ENCODE peak calls at places on chromosomes 4 and X, in nine cellular contexts. One of them, this sample, is unnamed.

GRCh38 chrX:123088331-123088730 is 95.7 kb upstream of the GRIA3 start:
- DNase-seq in fibroblast of gingiva: peak
- DNase-seq in MCF 10A: peak
- DNase-seq in heart right ventricle: no peak
- DNase-seq in H7: no peak
- DNase-seq in AG04450: no peak
- DNase-seq in RWPE1: no peak
- DNase-seq in NCI-H2171 treated with DMSO at 0.1 percent for 48 hours: no peak
- DNase-seq in GM04504: no peak
- DNase-seq in this sample: no peak

GRCh38 chr4:82901129-82901718 is 689 bp downstream of the THAP9 start:
- DNase-seq in fibroblast of gingiva: no peak
- DNase-seq in MCF 10A: no peak
- DNase-seq in heart right ventricle: no peak
- DNase-seq in H7: no peak
- DNase-seq in AG04450: no peak
- DNase-seq in RWPE1: no peak
- DNase-seq in NCI-H2171 treated with DMSO at 0.1 percent for 48 hours: no peak
- DNase-seq in GM04504: no peak
- DNase-seq in this sample: no peak

GRCh38 chrX:153766871-153767673 is 3.0 kb downstream of the PLXNB3 start:
- DNase-seq in fibroblast of gingiva: no peak
- DNase-seq in MCF 10A: no peak
- DNase-seq in heart right ventricle: no peak
- DNase-seq in H7: peak
- DNase-seq in AG04450: no peak
- DNase-seq in RWPE1: no peak
- DNase-seq in NCI-H2171 treated with DMSO at 0.1 percent for 48 hours: no peak
- DNase-seq in GM04504: no peak
- DNase-seq in this sample: peak

GRCh38 chr4:147596976-147597375 is 20.2 kb upstream of the TMEM184C start:
- DNase-seq in fibroblast of gingiva: peak
- DNase-seq in MCF 10A: peak
- DNase-seq in heart right ventricle: no peak
- DNase-seq in H7: no peak
- DNase-seq in AG04450: peak
- DNase-seq in RWPE1: peak
- DNase-seq in NCI-H2171 treated with DMSO at 0.1 percent for 48 hours: no peak
- DNase-seq in GM04504: peak
- DNase-seq in this sample: no peak

GRCh38 chrX:21802054-21802660 is 37.3 kb upstream of the MBTPS2 start:
- DNase-seq in fibroblast of gingiva: no peak
- DNase-seq in MCF 10A: no peak
- DNase-seq in heart right ventricle: no peak
- DNase-seq in H7: no peak
- DNase-seq in AG04450: no peak
- DNase-seq in RWPE1: no peak
- DNase-seq in NCI-H2171 treated with DMSO at 0.1 percent for 48 hours: peak
- DNase-seq in GM04504: no peak
- DNase-seq in this sample: no peak

GRCh38 chr4:159966741-159967140 is 863.9 kb downstream of the RAPGEF2 start:
- DNase-seq in fibroblast of gingiva: no peak
- DNase-seq in MCF 10A: no peak
- DNase-seq in heart right ventricle: no peak
- DNase-seq in H7: no peak
- DNase-seq in AG04450: no peak
- DNase-seq in RWPE1: no peak
- DNase-seq in NCI-H2171 treated with DMSO at 0.1 percent for 48 hours: no peak
- DNase-seq in GM04504: no peak
- DNase-seq in this sample: no peak

GRCh38 chr4:147160908-147161513 is 215.3 kb upstream of the TTC29 start:
- DNase-seq in fibroblast of gingiva: peak
- DNase-seq in MCF 10A: peak
- DNase-seq in heart right ventricle: peak
- DNase-seq in H7: peak
- DNase-seq in AG04450: peak
- DNase-seq in RWPE1: peak
- DNase-seq in NCI-H2171 treated with DMSO at 0.1 percent for 48 hours: peak
- DNase-seq in GM04504: peak
- DNase-seq in this sample: no peak

GRCh38 chr4:72243641-72244040 is 211.8 kb downstream of the NPFFR2 start:
- DNase-seq in fibroblast of gingiva: no peak
- DNase-seq in MCF 10A: no peak
- DNase-seq in heart right ventricle: no peak
- DNase-seq in H7: no peak
- DNase-seq in AG04450: no peak
- DNase-seq in RWPE1: no peak
- DNase-seq in NCI-H2171 treated with DMSO at 0.1 percent for 48 hours: no peak
- DNase-seq in GM04504: no peak
- DNase-seq in this sample: no peak

GRCh38 chr4:5711479-5712184 is 631 bp downstream of the EVC start:
- DNase-seq in fibroblast of gingiva: peak
- DNase-seq in MCF 10A: peak
- DNase-seq in heart right ventricle: no peak
- DNase-seq in H7: no peak
- DNase-seq in AG04450: no peak
- DNase-seq in RWPE1: no peak
- DNase-seq in NCI-H2171 treated with DMSO at 0.1 percent for 48 hours: peak
- DNase-seq in GM04504: peak
- DNase-seq in this sample: peak

GRCh38 chr4:40185830-40186664 is 10.8 kb upstream of the RHOH start:
- DNase-seq in fibroblast of gingiva: peak
- DNase-seq in MCF 10A: peak
- DNase-seq in heart right ventricle: no peak
- DNase-seq in H7: no peak
- DNase-seq in AG04450: no peak
- DNase-seq in RWPE1: no peak
- DNase-seq in NCI-H2171 treated with DMSO at 0.1 percent for 48 hours: peak
- DNase-seq in GM04504: peak
- DNase-seq in this sample: no peak

GRCh38 chrX:12771445-12772069 is 19.7 kb upstream of the PRPS2 start:
- DNase-seq in fibroblast of gingiva: peak
- DNase-seq in MCF 10A: no peak
- DNase-seq in heart right ventricle: peak
- DNase-seq in H7: peak
- DNase-seq in AG04450: no peak
- DNase-seq in RWPE1: no peak
- DNase-seq in NCI-H2171 treated with DMSO at 0.1 percent for 48 hours: no peak
- DNase-seq in GM04504: no peak
- DNase-seq in this sample: peak

GRCh38 chr4:78710536-78710935 is 65.6 kb upstream of the BMP2K start:
- DNase-seq in fibroblast of gingiva: no peak
- DNase-seq in MCF 10A: peak
- DNase-seq in heart right ventricle: no peak
- DNase-seq in H7: no peak
- DNase-seq in AG04450: no peak
- DNase-seq in RWPE1: peak
- DNase-seq in NCI-H2171 treated with DMSO at 0.1 percent for 48 hours: no peak
- DNase-seq in GM04504: peak
- DNase-seq in this sample: no peak

GRCh38 chr4:1243451-1244080 is 5.4 kb downstream of the CTBP1 start:
- DNase-seq in fibroblast of gingiva: no peak
- DNase-seq in MCF 10A: no peak
- DNase-seq in heart right ventricle: no peak
- DNase-seq in H7: no peak
- DNase-seq in AG04450: no peak
- DNase-seq in RWPE1: no peak
- DNase-seq in NCI-H2171 treated with DMSO at 0.1 percent for 48 hours: no peak
- DNase-seq in GM04504: no peak
- DNase-seq in this sample: peak

GRCh38 chr4:158008551-158009218 is 164.1 kb downstream of the GASK1B start:
- DNase-seq in fibroblast of gingiva: peak
- DNase-seq in MCF 10A: peak
- DNase-seq in heart right ventricle: peak
- DNase-seq in H7: no peak
- DNase-seq in AG04450: no peak
- DNase-seq in RWPE1: no peak
- DNase-seq in NCI-H2171 treated with DMSO at 0.1 percent for 48 hours: no peak
- DNase-seq in GM04504: no peak
- DNase-seq in this sample: no peak

GRCh38 chr4:101039367-101039766 is 308.0 kb downstream of the PPP3CA start:
- DNase-seq in fibroblast of gingiva: no peak
- DNase-seq in MCF 10A: no peak
- DNase-seq in heart right ventricle: no peak
- DNase-seq in H7: no peak
- DNase-seq in AG04450: no peak
- DNase-seq in RWPE1: no peak
- DNase-seq in NCI-H2171 treated with DMSO at 0.1 percent for 48 hours: no peak
- DNase-seq in GM04504: no peak
- DNase-seq in this sample: no peak

GRCh38 chrX:43717161-43717560 is 61.1 kb downstream of the MAOA start:
- DNase-seq in fibroblast of gingiva: no peak
- DNase-seq in MCF 10A: no peak
- DNase-seq in heart right ventricle: no peak
- DNase-seq in H7: no peak
- DNase-seq in AG04450: no peak
- DNase-seq in RWPE1: no peak
- DNase-seq in NCI-H2171 treated with DMSO at 0.1 percent for 48 hours: no peak
- DNase-seq in GM04504: no peak
- DNase-seq in this sample: no peak

GRCh38 chrX:135421537-135421931 is 210 bp upstream of the SMIM10L2A start:
- DNase-seq in fibroblast of gingiva: peak
- DNase-seq in MCF 10A: peak
- DNase-seq in heart right ventricle: peak
- DNase-seq in H7: peak
- DNase-seq in AG04450: peak
- DNase-seq in RWPE1: peak
- DNase-seq in NCI-H2171 treated with DMSO at 0.1 percent for 48 hours: peak
- DNase-seq in GM04504: peak
- DNase-seq in this sample: peak

GRCh38 chrX:21657318-21658151 is 595 bp downstream of the KLHL34 start:
- DNase-seq in fibroblast of gingiva: no peak
- DNase-seq in MCF 10A: no peak
- DNase-seq in heart right ventricle: no peak
- DNase-seq in H7: peak
- DNase-seq in AG04450: no peak
- DNase-seq in RWPE1: no peak
- DNase-seq in NCI-H2171 treated with DMSO at 0.1 percent for 48 hours: no peak
- DNase-seq in GM04504: no peak
- DNase-seq in this sample: peak

GRCh38 chr4:52657630-52658501 is 1.2 kb downstream of the USP46 start:
- DNase-seq in fibroblast of gingiva: peak
- DNase-seq in MCF 10A: peak
- DNase-seq in heart right ventricle: no peak
- DNase-seq in H7: peak
- DNase-seq in AG04450: peak
- DNase-seq in RWPE1: no peak
- DNase-seq in NCI-H2171 treated with DMSO at 0.1 percent for 48 hours: peak
- DNase-seq in GM04504: no peak
- DNase-seq in this sample: no peak

GRCh38 chr4:71275004-71275403 is 63.8 kb upstream of the SLC4A4 start:
- DNase-seq in fibroblast of gingiva: no peak
- DNase-seq in MCF 10A: no peak
- DNase-seq in heart right ventricle: no peak
- DNase-seq in H7: no peak
- DNase-seq in AG04450: no peak
- DNase-seq in RWPE1: no peak
- DNase-seq in NCI-H2171 treated with DMSO at 0.1 percent for 48 hours: no peak
- DNase-seq in GM04504: no peak
- DNase-seq in this sample: no peak

GRCh38 chrX:69603566-69604194 is 12.2 kb upstream of the EDA start:
- DNase-seq in fibroblast of gingiva: peak
- DNase-seq in MCF 10A: peak
- DNase-seq in heart right ventricle: no peak
- DNase-seq in H7: peak
- DNase-seq in AG04450: no peak
- DNase-seq in RWPE1: no peak
- DNase-seq in NCI-H2171 treated with DMSO at 0.1 percent for 48 hours: peak
- DNase-seq in GM04504: no peak
- DNase-seq in this sample: no peak

GRCh38 chrX:41655631-41656030 is 33.1 kb upstream of the GPR34 start:
- DNase-seq in fibroblast of gingiva: no peak
- DNase-seq in MCF 10A: peak
- DNase-seq in heart right ventricle: no peak
- DNase-seq in H7: no peak
- DNase-seq in AG04450: no peak
- DNase-seq in RWPE1: peak
- DNase-seq in NCI-H2171 treated with DMSO at 0.1 percent for 48 hours: no peak
- DNase-seq in GM04504: no peak
- DNase-seq in this sample: no peak

GRCh38 chrX:101287402-101287801 is 3.7 kb downstream of the TAF7L start:
- DNase-seq in fibroblast of gingiva: peak
- DNase-seq in MCF 10A: peak
- DNase-seq in heart right ventricle: peak
- DNase-seq in H7: peak
- DNase-seq in AG04450: peak
- DNase-seq in RWPE1: no peak
- DNase-seq in NCI-H2171 treated with DMSO at 0.1 percent for 48 hours: peak
- DNase-seq in GM04504: peak
- DNase-seq in this sample: no peak

GRCh38 chr4:30716158-30716557 is 4.0 kb upstream of the PCDH7 start:
- DNase-seq in fibroblast of gingiva: peak
- DNase-seq in MCF 10A: peak
- DNase-seq in heart right ventricle: no peak
- DNase-seq in H7: peak
- DNase-seq in AG04450: no peak
- DNase-seq in RWPE1: peak
- DNase-seq in NCI-H2171 treated with DMSO at 0.1 percent for 48 hours: no peak
- DNase-seq in GM04504: no peak
- DNase-seq in this sample: no peak

GRCh38 chr4:145933134-145933533 is 5.5 kb downstream of the ZNF827 start:
- DNase-seq in fibroblast of gingiva: peak
- DNase-seq in MCF 10A: no peak
- DNase-seq in heart right ventricle: no peak
- DNase-seq in H7: no peak
- DNase-seq in AG04450: no peak
- DNase-seq in RWPE1: no peak
- DNase-seq in NCI-H2171 treated with DMSO at 0.1 percent for 48 hours: no peak
- DNase-seq in GM04504: no peak
- DNase-seq in this sample: no peak

GRCh38 chr4:45423876-45424275 is 697.5 kb upstream of the GNPDA2 start:
- DNase-seq in fibroblast of gingiva: no peak
- DNase-seq in MCF 10A: no peak
- DNase-seq in heart right ventricle: no peak
- DNase-seq in H7: no peak
- DNase-seq in AG04450: no peak
- DNase-seq in RWPE1: no peak
- DNase-seq in NCI-H2171 treated with DMSO at 0.1 percent for 48 hours: no peak
- DNase-seq in GM04504: no peak
- DNase-seq in this sample: no peak

GRCh38 chr4:174357321-174357720 is 73.6 kb downstream of the CEP44 start:
- DNase-seq in fibroblast of gingiva: no peak
- DNase-seq in MCF 10A: peak
- DNase-seq in heart right ventricle: no peak
- DNase-seq in H7: no peak
- DNase-seq in AG04450: no peak
- DNase-seq in RWPE1: no peak
- DNase-seq in NCI-H2171 treated with DMSO at 0.1 percent for 48 hours: no peak
- DNase-seq in GM04504: no peak
- DNase-seq in this sample: no peak

GRCh38 chrX:13764765-13765164 is 30.2 kb downstream of the OFD1 start:
- DNase-seq in fibroblast of gingiva: no peak
- DNase-seq in MCF 10A: peak
- DNase-seq in heart right ventricle: no peak
- DNase-seq in H7: peak
- DNase-seq in AG04450: no peak
- DNase-seq in RWPE1: no peak
- DNase-seq in NCI-H2171 treated with DMSO at 0.1 percent for 48 hours: no peak
- DNase-seq in GM04504: no peak
- DNase-seq in this sample: peak

GRCh38 chr4:172546782-172547181 is 621.8 kb upstream of the GALNT7 start:
- DNase-seq in fibroblast of gingiva: no peak
- DNase-seq in MCF 10A: no peak
- DNase-seq in heart right ventricle: no peak
- DNase-seq in H7: no peak
- DNase-seq in AG04450: no peak
- DNase-seq in RWPE1: no peak
- DNase-seq in NCI-H2171 treated with DMSO at 0.1 percent for 48 hours: no peak
- DNase-seq in GM04504: no peak
- DNase-seq in this sample: no peak

GRCh38 chrX:94831364-94831763 is 1157.4 kb downstream of the FAM133A start:
- DNase-seq in fibroblast of gingiva: no peak
- DNase-seq in MCF 10A: peak
- DNase-seq in heart right ventricle: no peak
- DNase-seq in H7: no peak
- DNase-seq in AG04450: no peak
- DNase-seq in RWPE1: no peak
- DNase-seq in NCI-H2171 treated with DMSO at 0.1 percent for 48 hours: peak
- DNase-seq in GM04504: peak
- DNase-seq in this sample: no peak

GRCh38 chr4:66691101-66691500 is 854.2 kb downstream of the CENPC start:
- DNase-seq in fibroblast of gingiva: no peak
- DNase-seq in MCF 10A: peak
- DNase-seq in heart right ventricle: no peak
- DNase-seq in H7: no peak
- DNase-seq in AG04450: no peak
- DNase-seq in RWPE1: no peak
- DNase-seq in NCI-H2171 treated with DMSO at 0.1 percent for 48 hours: no peak
- DNase-seq in GM04504: no peak
- DNase-seq in this sample: no peak